ENCODE peak calls at places on chromosomes 1 and 21, in four cellular contexts. One of them, this sample, is unnamed.

GRCh38 chr21:37153935-37154350 is 80.9 kb downstream of the TTC3 start:
- DNase-seq in sigmoid colon: peak
- DNase-seq in astrocyte of the spinal cord: no peak
- DNase-seq in HL-60: no peak
- DNase-seq in this sample: no peak

GRCh38 chr1:229028987-229029550 is 241.8 kb upstream of the RAB4A start:
- DNase-seq in HL-60: no peak
- DNase-seq in astrocyte of the spinal cord: no peak
- DNase-seq in sigmoid colon: no peak
- DNase-seq in this sample: no peak

GRCh38 chr1:7576946-7577657 is 194.0 kb upstream of the VAMP3 start:
- DNase-seq in sigmoid colon: peak
- DNase-seq in astrocyte of the spinal cord: peak
- DNase-seq in HL-60: no peak
- DNase-seq in this sample: no peak

GRCh38 chr1:197200468-197200899 is 54.0 kb upstream of the ASPM start:
- DNase-seq in sigmoid colon: no peak
- DNase-seq in HL-60: no peak
- DNase-seq in astrocyte of the spinal cord: peak
- DNase-seq in this sample: peak

GRCh38 chr1:56634981-56635380 is 10.1 kb upstream of the PRKAA2 start:
- DNase-seq in astrocyte of the spinal cord: no peak
- DNase-seq in sigmoid colon: no peak
- DNase-seq in HL-60: no peak
- DNase-seq in this sample: no peak

GRCh38 chr1:155776414-155776813 is 80.6 kb downstream of the GON4L start:
- DNase-seq in astrocyte of the spinal cord: no peak
- DNase-seq in sigmoid colon: no peak
- DNase-seq in HL-60: peak
- DNase-seq in this sample: no peak

GRCh38 chr1:23634840-23635642 is 56.6 kb upstream of the RPL11 start:
- DNase-seq in sigmoid colon: peak
- DNase-seq in astrocyte of the spinal cord: peak
- DNase-seq in HL-60: peak
- DNase-seq in this sample: peak

GRCh38 chr1:236523704-236524141 is at the start of gene LGALS8:
- DNase-seq in HL-60: peak
- DNase-seq in sigmoid colon: peak
- DNase-seq in astrocyte of the spinal cord: peak
- DNase-seq in this sample: no peak

GRCh38 chr21:26320541-26320940 is 150.0 kb upstream of the APP start:
- DNase-seq in HL-60: no peak
- DNase-seq in sigmoid colon: no peak
- DNase-seq in astrocyte of the spinal cord: no peak
- DNase-seq in this sample: no peak

GRCh38 chr1:198776602-198777029 is 137.8 kb downstream of the PTPRC start:
- DNase-seq in astrocyte of the spinal cord: peak
- DNase-seq in sigmoid colon: peak
- DNase-seq in HL-60: peak
- DNase-seq in this sample: no peak

GRCh38 chr1:206799311-206799710 is 27.0 kb upstream of the IL10 start:
- DNase-seq in HL-60: no peak
- DNase-seq in sigmoid colon: no peak
- DNase-seq in astrocyte of the spinal cord: no peak
- DNase-seq in this sample: no peak

GRCh38 chr1:50426702-50427085 is 3.5 kb upstream of the DMRTA2 start:
- DNase-seq in sigmoid colon: no peak
- DNase-seq in HL-60: no peak
- DNase-seq in astrocyte of the spinal cord: no peak
- DNase-seq in this sample: no peak

GRCh38 chr1:89757532-89757931 is 63.3 kb upstream of the LRRC8D start:
- DNase-seq in astrocyte of the spinal cord: no peak
- DNase-seq in sigmoid colon: no peak
- DNase-seq in HL-60: peak
- DNase-seq in this sample: no peak

GRCh38 chr1:169103002-169103401 is 3.5 kb upstream of the ATP1B1 start:
- DNase-seq in astrocyte of the spinal cord: no peak
- DNase-seq in sigmoid colon: no peak
- DNase-seq in HL-60: no peak
- DNase-seq in this sample: no peak

GRCh38 chr1:62334434-62334833 is 15.2 kb upstream of the KANK4 start:
- DNase-seq in HL-60: no peak
- DNase-seq in astrocyte of the spinal cord: no peak
- DNase-seq in sigmoid colon: no peak
- DNase-seq in this sample: no peak

GRCh38 chr1:62336638-62337534 is 17.7 kb upstream of the KANK4 start:
- DNase-seq in HL-60: no peak
- DNase-seq in astrocyte of the spinal cord: no peak
- DNase-seq in sigmoid colon: no peak
- DNase-seq in this sample: no peak

GRCh38 chr1:62337785-62338631 is 18.8 kb upstream of the KANK4 start:
- DNase-seq in HL-60: no peak
- DNase-seq in sigmoid colon: no peak
- DNase-seq in astrocyte of the spinal cord: no peak
- DNase-seq in this sample: no peak

GRCh38 chr1:62335656-62336055 is 16.4 kb upstream of the KANK4 start:
- DNase-seq in astrocyte of the spinal cord: no peak
- DNase-seq in HL-60: peak
- DNase-seq in sigmoid colon: no peak
- DNase-seq in this sample: no peak

GRCh38 chr1:62337535-62337784 is 18.2 kb upstream of the KANK4 start:
- DNase-seq in HL-60: no peak
- DNase-seq in astrocyte of the spinal cord: no peak
- DNase-seq in sigmoid colon: no peak
- DNase-seq in this sample: no peak
- H3K4me3 ChIP-seq in HL-60: no peak
- H3K4me3 ChIP-seq in astrocyte of the spinal cord: no peak
- H3K4me3 ChIP-seq in sigmoid colon: no peak
- H3K4me3 ChIP-seq in this sample: peak

DNA sequence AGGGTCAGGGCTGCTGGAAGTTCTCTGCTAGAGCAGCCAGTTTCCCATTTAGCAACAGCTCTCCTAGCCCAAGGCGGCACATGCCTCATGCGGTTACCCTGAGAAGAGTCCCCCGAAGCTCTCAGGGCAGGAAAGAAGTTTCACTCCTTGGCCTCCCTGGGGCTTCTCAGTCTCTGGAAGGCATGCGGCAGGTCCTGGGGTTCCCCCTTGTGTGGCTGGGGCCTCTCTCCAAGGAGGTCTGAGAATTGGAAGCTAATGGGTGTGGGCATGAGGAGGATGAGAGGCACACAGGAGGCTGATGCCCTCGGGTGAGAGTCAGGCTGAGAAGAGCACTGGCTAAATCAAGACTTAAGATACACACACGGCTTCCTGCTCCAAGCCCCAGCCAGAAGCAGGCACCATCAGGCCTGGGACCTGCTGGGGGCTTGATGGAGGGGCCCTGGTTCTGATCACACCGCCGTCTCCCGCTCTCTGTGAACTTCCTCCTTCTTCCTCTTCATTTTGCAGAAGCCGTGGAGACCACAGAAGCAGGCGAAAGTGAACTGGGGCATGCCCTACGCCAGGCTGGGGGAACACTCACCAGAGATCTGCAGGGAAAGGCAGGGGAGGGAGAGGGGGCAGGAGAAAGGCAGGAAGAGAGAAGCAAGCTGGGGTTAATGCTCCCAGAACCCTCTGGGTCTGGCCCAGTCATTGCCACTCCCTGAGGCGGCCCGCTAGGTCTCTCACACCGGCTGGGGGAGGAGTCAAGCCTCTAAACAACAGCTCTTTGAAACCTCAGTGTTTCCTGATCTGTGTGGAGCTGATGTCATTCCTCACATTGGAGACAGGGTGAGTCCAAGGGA is 15.1 kb downstream of the BLACAT1 start:
- DNase-seq in sigmoid colon: peak
- DNase-seq in HL-60: peak
- DNase-seq in astrocyte of the spinal cord: peak
- DNase-seq in this sample: no peak
- H3K4me3 ChIP-seq in sigmoid colon: no peak
- H3K4me3 ChIP-seq in HL-60: peak
- H3K4me3 ChIP-seq in astrocyte of the spinal cord: no peak
- H3K4me3 ChIP-seq in this sample: no peak

GRCh38 chr1:174946020-174946419 is 53.7 kb upstream of the CACYBP start:
- DNase-seq in astrocyte of the spinal cord: no peak
- DNase-seq in sigmoid colon: no peak
- DNase-seq in HL-60: no peak
- DNase-seq in this sample: no peak

GRCh38 chr1:174939771-174940545 is 59.8 kb upstream of the CACYBP start:
- DNase-seq in sigmoid colon: no peak
- DNase-seq in astrocyte of the spinal cord: no peak
- DNase-seq in HL-60: no peak
- DNase-seq in this sample: no peak

GRCh38 chr1:174938306-174939000 is 61.3 kb upstream of the CACYBP start:
- DNase-seq in HL-60: peak
- DNase-seq in sigmoid colon: no peak
- DNase-seq in astrocyte of the spinal cord: no peak
- DNase-seq in this sample: no peak

GRCh38 chr1:174940776-174941175 is 59.0 kb upstream of the CACYBP start:
- DNase-seq in sigmoid colon: no peak
- DNase-seq in HL-60: no peak
- DNase-seq in astrocyte of the spinal cord: no peak
- DNase-seq in this sample: no peak

DNA sequence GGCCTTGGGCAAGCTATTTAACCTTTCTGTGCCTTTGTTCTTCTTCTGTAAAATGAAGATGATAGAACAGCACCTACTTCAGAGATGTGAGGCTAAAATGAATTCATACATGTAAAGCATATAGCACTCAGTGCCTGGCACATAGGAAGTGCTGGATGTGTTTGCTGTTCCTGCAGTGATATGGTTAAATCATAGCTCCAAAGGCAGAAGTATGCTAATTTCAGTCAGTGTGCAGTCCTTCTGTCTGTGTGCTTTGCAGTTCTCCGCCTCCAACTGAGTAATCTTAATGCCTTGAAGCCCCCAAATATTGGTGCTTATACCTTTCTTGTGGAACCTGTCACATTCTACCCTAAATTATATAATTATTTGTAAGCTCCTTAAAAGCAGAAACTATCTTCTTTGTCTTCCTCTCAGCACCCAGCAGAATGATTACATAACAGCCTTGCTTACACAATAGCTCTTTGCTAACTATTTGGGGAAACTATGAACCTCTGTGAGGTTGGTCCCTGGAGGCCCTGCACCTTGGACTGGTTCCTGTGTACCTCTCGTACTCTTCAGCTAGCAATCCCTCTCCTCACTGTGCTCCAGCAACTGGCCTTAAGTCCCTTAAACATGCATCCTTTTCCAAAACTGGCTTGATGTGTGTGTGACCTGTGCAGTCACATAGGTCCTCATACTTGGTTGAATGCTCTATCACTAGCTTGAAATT is 57.0 kb upstream of the CACYBP start:
- DNase-seq in sigmoid colon: peak
- DNase-seq in astrocyte of the spinal cord: no peak
- DNase-seq in HL-60: peak
- DNase-seq in this sample: no peak
- H3K4me3 ChIP-seq in sigmoid colon: no peak
- H3K4me3 ChIP-seq in astrocyte of the spinal cord: no peak
- H3K4me3 ChIP-seq in HL-60: no peak
- H3K4me3 ChIP-seq in this sample: no peak

GRCh38 chr1:30748098-30748698 is 9.4 kb downstream of the LAPTM5 start:
- DNase-seq in sigmoid colon: no peak
- DNase-seq in HL-60: no peak
- DNase-seq in astrocyte of the spinal cord: no peak
- DNase-seq in this sample: no peak

GRCh38 chr1:30750751-30751291 is 6.8 kb downstream of the LAPTM5 start:
- DNase-seq in HL-60: no peak
- DNase-seq in sigmoid colon: no peak
- DNase-seq in astrocyte of the spinal cord: no peak
- DNase-seq in this sample: no peak

GRCh38 chr1:30751830-30752650 is 5.5 kb downstream of the LAPTM5 start:
- DNase-seq in astrocyte of the spinal cord: no peak
- DNase-seq in HL-60: no peak
- DNase-seq in sigmoid colon: no peak
- DNase-seq in this sample: no peak

GRCh38 chr1:30748699-30749401 is 8.7 kb downstream of the LAPTM5 start:
- DNase-seq in sigmoid colon: no peak
- DNase-seq in HL-60: peak
- DNase-seq in astrocyte of the spinal cord: no peak
- DNase-seq in this sample: no peak

GRCh38 chr1:30749691-30750583 is 7.6 kb downstream of the LAPTM5 start:
- DNase-seq in HL-60: no peak
- DNase-seq in astrocyte of the spinal cord: no peak
- DNase-seq in sigmoid colon: no peak
- DNase-seq in this sample: no peak
- H3K4me3 ChIP-seq in HL-60: no peak
- H3K4me3 ChIP-seq in astrocyte of the spinal cord: no peak
- H3K4me3 ChIP-seq in sigmoid colon: no peak
- H3K4me3 ChIP-seq in this sample: no peak

GRCh38 chr1:25546193-25546592 is 2.8 kb downstream of the LDLRAP1 start:
- DNase-seq in astrocyte of the spinal cord: no peak
- DNase-seq in sigmoid colon: no peak
- DNase-seq in HL-60: no peak
- DNase-seq in this sample: no peak

GRCh38 chr1:25544819-25545218 is 1.4 kb downstream of the LDLRAP1 start:
- DNase-seq in HL-60: no peak
- DNase-seq in sigmoid colon: no peak
- DNase-seq in astrocyte of the spinal cord: no peak
- DNase-seq in this sample: no peak

GRCh38 chr1:25544243-25544764 is 898 bp downstream of the LDLRAP1 start:
- DNase-seq in sigmoid colon: peak
- DNase-seq in astrocyte of the spinal cord: no peak
- DNase-seq in HL-60: no peak
- DNase-seq in this sample: no peak

GRCh38 chr1:25543425-25544242 is at the start of gene LDLRAP1:
- DNase-seq in astrocyte of the spinal cord: peak
- DNase-seq in sigmoid colon: peak
- DNase-seq in HL-60: peak
- DNase-seq in this sample: peak

GRCh38 chr1:25545767-25546166 is 2.4 kb downstream of the LDLRAP1 start:
- DNase-seq in sigmoid colon: no peak
- DNase-seq in astrocyte of the spinal cord: no peak
- DNase-seq in HL-60: no peak
- DNase-seq in this sample: no peak
- H3K4me3 ChIP-seq in sigmoid colon: no peak
- H3K4me3 ChIP-seq in astrocyte of the spinal cord: no peak
- H3K4me3 ChIP-seq in HL-60: no peak
- H3K4me3 ChIP-seq in this sample: no peak

GRCh38 chr1:204426474-204426873 is 14.9 kb upstream of the PPP1R15B start:
- DNase-seq in sigmoid colon: no peak
- DNase-seq in astrocyte of the spinal cord: no peak
- DNase-seq in HL-60: no peak
- DNase-seq in this sample: no peak

GRCh38 chr1:204427302-204427701 is 15.7 kb upstream of the PPP1R15B start:
- DNase-seq in astrocyte of the spinal cord: no peak
- DNase-seq in HL-60: no peak
- DNase-seq in sigmoid colon: no peak
- DNase-seq in this sample: no peak

GRCh38 chr1:204424621-204425020 is 13.0 kb upstream of the PPP1R15B start:
- DNase-seq in HL-60: no peak
- DNase-seq in sigmoid colon: no peak
- DNase-seq in astrocyte of the spinal cord: no peak
- DNase-seq in this sample: no peak

GRCh38 chr1:204429746-204430145 is 18.1 kb upstream of the PPP1R15B start:
- DNase-seq in astrocyte of the spinal cord: no peak
- DNase-seq in HL-60: no peak
- DNase-seq in sigmoid colon: peak
- DNase-seq in this sample: no peak

GRCh38 chr1:204426035-204426436 is 14.4 kb upstream of the PPP1R15B start:
- DNase-seq in HL-60: no peak
- DNase-seq in astrocyte of the spinal cord: peak
- DNase-seq in sigmoid colon: no peak
- DNase-seq in this sample: no peak
- H3K4me3 ChIP-seq in HL-60: no peak
- H3K4me3 ChIP-seq in astrocyte of the spinal cord: no peak
- H3K4me3 ChIP-seq in sigmoid colon: no peak
- H3K4me3 ChIP-seq in this sample: no peak

GRCh38 chr1:193185206-193185605 is 1.2 kb downstream of the B3GALT2 start:
- DNase-seq in HL-60: no peak
- DNase-seq in astrocyte of the spinal cord: no peak
- DNase-seq in sigmoid colon: no peak
- DNase-seq in this sample: no peak
- H3K4me3 ChIP-seq in HL-60: no peak
- H3K4me3 ChIP-seq in astrocyte of the spinal cord: no peak
- H3K4me3 ChIP-seq in sigmoid colon: peak
- H3K4me3 ChIP-seq in this sample: no peak

This sample was measured in NT2/D1.